ENCODE peak calls at places on chromosomes 16 and 17, in ten cellular contexts. F is adrenal gland, L is body of pancreas, G is heart left ventricle, I is K562, K is tibial nerve, N is A549, U is HCT116, T is right lobe of liver, O is NB4. A is an unnamed sample.

GRCh38 chr17:50926523-50926922 is 60.4 kb upstream of the TOB1 start:
- DNase-seq in F (no peak), L (no peak), G (no peak), I (no peak), K (no peak), N (no peak), U (no peak), T (no peak), O (no peak), A (no peak)

GRCh38 chr16:56672761-56673536 is 3.3 kb downstream of the MT1H start:
- DNase-seq in F (no peak), L (no peak), G (no peak), I (no peak), K (no peak), N (no peak), U (no peak), T (no peak), O (peak), A (no peak)

GRCh38 chr17:51439395-51440229 is 179.3 kb downstream of the UTP18 start:
- DNase-seq in F (no peak), L (no peak), G (no peak), I (no peak), K (no peak), N (no peak), U (no peak), T (peak), O (peak), A (no peak)

GRCh38 chr17:42016411-42016831 is 818 bp downstream of the DNAJC7 start:
- DNase-seq in F (peak), L (no peak), G (no peak), I (peak), K (no peak), N (no peak), U (no peak), T (no peak), O (no peak), A (no peak)

GRCh38 chr16:53518550-53519416 is 15.8 kb upstream of the AKTIP start:
- DNase-seq in F (peak), L (peak), G (peak), I (peak), K (peak), N (no peak), U (no peak), T (peak), O (peak), A (no peak)

GRCh38 chr17:63450551-63450950 is 4.4 kb upstream of the CYB561 start:
- DNase-seq in F (peak), L (no peak), G (no peak), I (no peak), K (no peak), N (no peak), U (no peak), T (no peak), O (no peak), A (no peak)

GRCh38 chr17:78884876-78885667 is 17.9 kb downstream of the CEP295NL start:
- DNase-seq in F (no peak), L (no peak), G (no peak), I (no peak), K (no peak), N (no peak), U (no peak), T (no peak), O (no peak), A (no peak)

GRCh38 chr17:38434178-38434665 is 6.0 kb downstream of the ARHGAP23 start:
- DNase-seq in F (peak), L (no peak), G (no peak), I (no peak), K (no peak), N (no peak), U (no peak), T (peak), O (no peak), A (no peak)

DNA sequence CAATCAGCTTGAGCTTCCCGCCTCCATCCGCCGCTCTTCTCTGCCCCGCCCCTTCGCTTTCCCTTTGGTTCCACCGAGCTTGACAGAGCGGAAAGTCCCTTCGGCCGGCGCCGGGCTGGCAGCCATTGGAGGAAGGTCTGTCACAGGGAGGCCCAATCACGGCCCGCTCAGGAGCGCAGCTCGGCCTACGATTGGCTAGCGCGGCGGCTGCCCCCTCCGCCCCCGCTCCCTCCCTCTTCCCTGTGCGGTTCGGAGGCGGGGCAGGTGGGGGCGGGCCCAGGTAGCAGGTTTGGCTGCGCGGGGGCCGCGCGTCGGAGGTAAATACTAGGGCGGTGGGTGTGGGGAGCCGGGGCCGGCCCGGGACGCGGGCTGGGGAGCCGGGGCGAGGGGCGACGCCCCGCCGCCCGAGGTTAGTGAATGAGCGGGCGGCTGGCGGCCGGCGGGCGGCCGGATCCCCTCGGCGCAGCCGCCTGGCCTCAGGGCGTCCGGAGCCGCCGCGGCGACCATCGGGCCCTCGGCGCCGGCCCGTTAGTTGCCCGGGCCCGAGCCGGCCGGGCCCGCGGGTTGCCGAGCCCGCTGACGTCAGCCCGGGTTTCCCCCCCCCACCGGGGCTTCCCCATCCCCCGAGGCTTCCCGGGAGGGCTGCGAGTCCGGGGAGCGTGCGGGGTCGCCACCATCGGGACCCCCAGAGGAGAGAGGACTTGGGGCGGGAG is at the start of gene CYLD:
- DNase-seq in F (peak), L (peak), G (peak), I (peak), K (peak), N (peak), U (peak), T (peak), O (peak), A (peak)
- TF ChIP-seq POLR2A in F (peak), L (peak), G (no peak), I (no peak), K (no peak), N (no peak), U (no peak), T (peak), O (peak), A (no peak)

DNA sequence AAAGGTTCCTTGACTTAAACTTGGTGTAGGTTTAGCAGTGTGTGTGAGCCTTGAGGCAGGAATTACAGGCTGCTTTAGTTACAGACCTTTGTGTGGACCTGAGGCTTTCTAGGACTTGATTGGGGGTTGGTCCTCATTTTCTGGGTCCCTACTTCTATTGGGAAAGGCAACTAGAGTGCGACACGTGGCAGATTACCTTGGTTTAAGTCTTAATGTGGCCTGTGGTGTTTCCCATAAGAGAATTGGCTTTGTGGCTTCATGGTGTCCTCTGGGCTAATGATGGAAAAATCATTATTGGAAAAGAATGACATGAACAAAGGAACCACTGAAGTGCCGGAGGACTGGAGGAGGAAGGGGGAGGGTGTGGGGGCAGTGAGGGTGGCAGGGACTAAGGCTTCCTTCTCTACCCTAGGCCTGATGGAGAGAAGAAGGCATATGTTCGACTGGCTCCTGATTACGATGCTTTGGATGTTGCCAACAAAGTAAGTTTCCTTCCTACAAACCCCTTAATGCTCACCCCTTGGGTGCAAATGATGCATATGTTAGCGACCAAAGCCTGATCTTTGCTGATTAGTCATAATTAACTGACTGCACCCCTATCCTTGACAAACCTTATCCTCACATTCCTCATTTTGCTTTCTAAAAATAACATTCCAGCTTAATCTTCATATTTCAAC is 2.7 kb downstream of the TLCD1 start:
- DNase-seq in F (no peak), L (no peak), G (no peak), I (no peak), K (no peak), N (no peak), U (no peak), T (no peak), O (no peak), A (no peak)
- TF ChIP-seq POLR2A in F (no peak), L (no peak), G (no peak), I (peak), K (no peak), N (no peak), U (no peak), T (no peak), O (no peak), A (no peak)

GRCh38 chr17:27349540-27350021 is 55.7 kb downstream of the WSB1 start:
- DNase-seq in F (no peak), L (no peak), G (no peak), I (no peak), K (no peak), N (no peak), U (peak), T (no peak), O (no peak), A (no peak)
- TF ChIP-seq POLR2A in F (no peak), L (no peak), G (no peak), I (no peak), K (no peak), N (no peak), U (no peak), T (no peak), O (no peak), A (no peak)

GRCh38 chr16:63457869-63458268 is 1421.6 kb upstream of the CDH8 start:
- DNase-seq in F (no peak), L (no peak), G (no peak), I (no peak), K (no peak), N (no peak), U (no peak), T (no peak), O (no peak), A (no peak)
- TF ChIP-seq POLR2A in F (no peak), L (no peak), G (no peak), I (no peak), K (no peak), N (no peak), U (no peak), T (no peak), O (no peak), A (no peak)

GRCh38 chr16:78896280-78896679 is 704.3 kb downstream of the MAF start:
- DNase-seq in F (no peak), L (no peak), G (no peak), I (no peak), K (no peak), N (no peak), U (no peak), T (no peak), O (no peak), A (no peak)
- TF ChIP-seq POLR2A in F (no peak), L (no peak), G (no peak), I (no peak), K (no peak), N (no peak), U (no peak), T (no peak), O (no peak), A (no peak)

GRCh38 chr16:71722801-71723536 is 1.5 kb downstream of the PHLPP2 start:
- DNase-seq in F (peak), L (peak), G (peak), I (peak), K (peak), N (peak), U (peak), T (peak), O (peak), A (peak)

GRCh38 chr16:71727545-71728324 is 3.2 kb upstream of the PHLPP2 start:
- DNase-seq in F (no peak), L (no peak), G (no peak), I (peak), K (no peak), N (no peak), U (no peak), T (no peak), O (no peak), A (no peak)

GRCh38 chr16:71724320-71724751 is at the start of gene PHLPP2:
- DNase-seq in F (no peak), L (no peak), G (no peak), I (no peak), K (no peak), N (no peak), U (no peak), T (no peak), O (no peak), A (no peak)

GRCh38 chr16:71723537-71724319 is 773 bp downstream of the PHLPP2 start:
- DNase-seq in F (peak), L (peak), G (peak), I (peak), K (peak), N (peak), U (peak), T (peak), O (peak), A (peak)

DNA sequence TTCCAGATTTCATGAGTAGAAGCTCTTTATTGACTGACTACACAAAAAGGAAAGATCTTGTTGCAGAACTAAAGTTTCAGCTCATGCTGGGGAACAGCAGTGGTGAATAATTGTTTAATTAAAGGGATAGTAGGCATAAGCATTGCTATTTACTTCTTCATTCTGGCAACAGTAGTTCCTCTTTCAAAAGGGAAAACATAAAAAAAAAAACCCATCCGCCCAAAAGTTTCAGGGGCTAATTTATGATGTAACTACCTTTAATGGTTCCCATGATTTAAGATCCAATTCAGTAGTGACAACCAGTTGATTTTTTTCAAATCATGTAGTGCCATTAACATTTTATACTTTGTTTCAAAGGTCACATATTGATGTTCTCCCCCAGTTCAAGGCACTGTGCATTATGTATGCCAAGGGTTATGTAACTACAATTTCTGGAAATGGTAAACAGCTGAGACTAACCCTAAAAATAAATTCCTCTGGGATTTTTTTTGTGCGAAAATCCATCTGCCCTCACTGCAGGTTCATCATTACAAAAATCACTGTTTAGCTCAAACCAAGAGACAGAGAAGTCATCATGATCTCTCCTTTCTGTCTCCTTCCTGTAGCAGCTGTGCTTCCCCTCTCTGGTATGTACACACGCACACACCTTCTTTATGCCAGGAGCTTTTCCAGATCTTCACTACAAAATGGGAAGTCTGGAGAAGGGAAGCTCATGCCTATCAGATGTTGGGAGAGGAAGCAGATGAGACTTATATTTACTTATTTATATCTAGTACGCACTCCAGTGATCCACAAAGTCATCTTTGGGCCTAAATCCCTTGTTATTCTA is 2.2 kb upstream of the PHLPP2 start:
- DNase-seq in F (no peak), L (no peak), G (no peak), I (no peak), K (no peak), N (no peak), U (no peak), T (no peak), O (peak), A (no peak)
- TF ChIP-seq POLR2A in F (no peak), L (no peak), G (no peak), I (no peak), K (no peak), N (no peak), U (no peak), T (no peak), O (no peak), A (no peak)